ENCODE peak calls at places on chromosomes 1 and 21, in five cellular contexts. N, Z, B, A and M are unnamed samples.

GRCh38 chr1:224507771-224508523 is 73.3 kb upstream of the WDR26 start:
- DNase-seq in N (no peak), Z (no peak), B (no peak), A (no peak), M (no peak)

GRCh38 chr1:15402809-15403450 is 6.8 kb upstream of the EFHD2 start:
- DNase-seq in N (no peak), Z (no peak), B (no peak), A (peak; percentile 74), M (no peak)

GRCh38 chr1:50873458-50874187 is 86.4 kb downstream of the FAF1 start:
- DNase-seq in N (peak; percentile 45), Z (peak; percentile 75), B (peak; percentile 86), A (peak; percentile 96), M (peak; percentile 60)

GRCh38 chr1:168085401-168085872 is 51.3 kb downstream of the GPR161 start:
- DNase-seq in N (no peak), Z (no peak), B (no peak), A (no peak), M (no peak)

GRCh38 chr1:235069577-235070563 is 58.8 kb downstream of the TOMM20 start:
- DNase-seq in N (no peak), Z (no peak), B (peak; percentile 94), A (no peak), M (no peak)

GRCh38 chr21:41706678-41707077 is 60.2 kb downstream of the RIPK4 start:
- DNase-seq in N (no peak), Z (no peak), B (no peak), A (no peak), M (peak; percentile 73)

GRCh38 chr1:24557711-24558121 is 1.8 kb downstream of the NCMAP start:
- DNase-seq in N (no peak), Z (no peak), B (no peak), A (no peak), M (no peak)

GRCh38 chr1:15684042-15684461 is at the start of gene PLEKHM2:
- DNase-seq in N (no peak), Z (peak; percentile 68), B (peak; percentile 33), A (peak; percentile 69), M (no peak)

GRCh38 chr1:211603713-211604112 is 24.8 kb upstream of the SLC30A1 start:
- DNase-seq in N (no peak), Z (no peak), B (no peak), A (no peak), M (no peak)

GRCh38 chr1:66275083-66275482 is 258.9 kb upstream of the SGIP1 start:
- DNase-seq in N (no peak), Z (no peak), B (no peak), A (no peak), M (no peak)

GRCh38 chr1:147549526-147549925 is 8.2 kb downstream of the BCL9 start:
- DNase-seq in N (no peak), Z (no peak), B (no peak), A (no peak), M (no peak)